ENCODE peak calls at places on chromosomes 7 and 10, in eight cellular contexts. One of them, this sample, is unnamed.

GRCh38 chr7:138077809-138078208 is 1.6 kb downstream of the AKR1D1 start:
- DNase-seq in fibroblast of lung: no peak
- DNase-seq in GM23248: no peak
- DNase-seq in SJSA1: no peak
- DNase-seq in naive thymus-derived CD4-positive, alpha-beta T cell: no peak
- DNase-seq in testis: no peak
- DNase-seq in hepatocyte: no peak
- DNase-seq in CD4-positive, CD25-positive, alpha-beta regulatory T cell: no peak
- DNase-seq in this sample: no peak

GRCh38 chr10:79159785-79160184 is 91.0 kb downstream of the ZMIZ1 start:
- DNase-seq in testis: peak; percentile 50
- DNase-seq in fibroblast of lung: peak; percentile 88
- DNase-seq in GM23248: peak; percentile 92
- DNase-seq in naive thymus-derived CD4-positive, alpha-beta T cell: no peak
- DNase-seq in hepatocyte: no peak
- DNase-seq in CD4-positive, CD25-positive, alpha-beta regulatory T cell: no peak
- DNase-seq in SJSA1: no peak
- DNase-seq in this sample: no peak

GRCh38 chr10:112082134-112082533 is 101.4 kb downstream of the GPAM start:
- DNase-seq in fibroblast of lung: no peak
- DNase-seq in GM23248: no peak
- DNase-seq in CD4-positive, CD25-positive, alpha-beta regulatory T cell: no peak
- DNase-seq in hepatocyte: peak; percentile 25
- DNase-seq in testis: peak; percentile 13
- DNase-seq in SJSA1: no peak
- DNase-seq in naive thymus-derived CD4-positive, alpha-beta T cell: no peak
- DNase-seq in this sample: no peak

GRCh38 chr10:56319386-56319785 is 41.7 kb downstream of the ZWINT start:
- DNase-seq in GM23248: no peak
- DNase-seq in hepatocyte: no peak
- DNase-seq in testis: no peak
- DNase-seq in fibroblast of lung: peak; percentile 56
- DNase-seq in naive thymus-derived CD4-positive, alpha-beta T cell: no peak
- DNase-seq in CD4-positive, CD25-positive, alpha-beta regulatory T cell: no peak
- DNase-seq in SJSA1: no peak
- DNase-seq in this sample: peak; percentile 16

GRCh38 chr7:82050134-82050533 is 280.3 kb upstream of the HGF start:
- DNase-seq in fibroblast of lung: peak; percentile 93
- DNase-seq in SJSA1: peak; percentile 54
- DNase-seq in naive thymus-derived CD4-positive, alpha-beta T cell: no peak
- DNase-seq in CD4-positive, CD25-positive, alpha-beta regulatory T cell: no peak
- DNase-seq in GM23248: peak; percentile 91
- DNase-seq in hepatocyte: peak; percentile 45
- DNase-seq in testis: no peak
- DNase-seq in this sample: peak; percentile 57

GRCh38 chr10:29998142-29998808 is 61.1 kb downstream of the JCAD start:
- DNase-seq in SJSA1: peak; percentile 79
- DNase-seq in GM23248: peak; percentile 85
- DNase-seq in CD4-positive, CD25-positive, alpha-beta regulatory T cell: peak; percentile 36
- DNase-seq in fibroblast of lung: peak; percentile 71
- DNase-seq in testis: peak; percentile 90
- DNase-seq in hepatocyte: peak; percentile 87
- DNase-seq in naive thymus-derived CD4-positive, alpha-beta T cell: peak; percentile 78
- DNase-seq in this sample: peak; percentile 63

GRCh38 chr10:52517017-52517416 is 202.9 kb downstream of the DKK1 start:
- DNase-seq in SJSA1: no peak
- DNase-seq in hepatocyte: no peak
- DNase-seq in fibroblast of lung: no peak
- DNase-seq in CD4-positive, CD25-positive, alpha-beta regulatory T cell: no peak
- DNase-seq in naive thymus-derived CD4-positive, alpha-beta T cell: no peak
- DNase-seq in testis: no peak
- DNase-seq in GM23248: peak; percentile 44
- DNase-seq in this sample: no peak

GRCh38 chr10:78846770-78847169 is 222.0 kb upstream of the ZMIZ1 start:
- DNase-seq in CD4-positive, CD25-positive, alpha-beta regulatory T cell: no peak
- DNase-seq in testis: no peak
- DNase-seq in GM23248: no peak
- DNase-seq in hepatocyte: no peak
- DNase-seq in fibroblast of lung: no peak
- DNase-seq in naive thymus-derived CD4-positive, alpha-beta T cell: no peak
- DNase-seq in SJSA1: no peak
- DNase-seq in this sample: no peak

GRCh38 chr7:29647020-29647654 is 83.5 kb downstream of the PRR15 start:
- DNase-seq in CD4-positive, CD25-positive, alpha-beta regulatory T cell: no peak
- DNase-seq in fibroblast of lung: peak; percentile 21
- DNase-seq in naive thymus-derived CD4-positive, alpha-beta T cell: no peak
- DNase-seq in SJSA1: no peak
- DNase-seq in GM23248: no peak
- DNase-seq in hepatocyte: no peak
- DNase-seq in testis: no peak
- DNase-seq in this sample: no peak

GRCh38 chr7:149564340-149565095 is 66.9 kb upstream of the ZNF746 start:
- DNase-seq in hepatocyte: no peak
- DNase-seq in GM23248: no peak
- DNase-seq in naive thymus-derived CD4-positive, alpha-beta T cell: no peak
- DNase-seq in SJSA1: no peak
- DNase-seq in fibroblast of lung: no peak
- DNase-seq in testis: peak; percentile 26
- DNase-seq in CD4-positive, CD25-positive, alpha-beta regulatory T cell: no peak
- DNase-seq in this sample: no peak

GRCh38 chr10:28467615-28468014 is 65.3 kb upstream of the WAC start:
- DNase-seq in GM23248: no peak
- DNase-seq in CD4-positive, CD25-positive, alpha-beta regulatory T cell: no peak
- DNase-seq in SJSA1: no peak
- DNase-seq in hepatocyte: no peak
- DNase-seq in fibroblast of lung: no peak
- DNase-seq in naive thymus-derived CD4-positive, alpha-beta T cell: no peak
- DNase-seq in testis: no peak
- DNase-seq in this sample: no peak

GRCh38 chr7:43196379-43196778 is 83.9 kb downstream of the HECW1 start:
- DNase-seq in testis: no peak
- DNase-seq in CD4-positive, CD25-positive, alpha-beta regulatory T cell: no peak
- DNase-seq in naive thymus-derived CD4-positive, alpha-beta T cell: no peak
- DNase-seq in GM23248: peak; percentile 70
- DNase-seq in hepatocyte: no peak
- DNase-seq in fibroblast of lung: peak; percentile 40
- DNase-seq in SJSA1: no peak
- DNase-seq in this sample: no peak

GRCh38 chr10:20954519-20954918 is 57.4 kb upstream of the NEBL start:
- DNase-seq in hepatocyte: peak; percentile 7
- DNase-seq in SJSA1: no peak
- DNase-seq in CD4-positive, CD25-positive, alpha-beta regulatory T cell: no peak
- DNase-seq in fibroblast of lung: no peak
- DNase-seq in GM23248: no peak
- DNase-seq in testis: no peak
- DNase-seq in naive thymus-derived CD4-positive, alpha-beta T cell: no peak
- DNase-seq in this sample: no peak

GRCh38 chr10:4033341-4033896 is 248.4 kb upstream of the KLF6 start:
- DNase-seq in testis: no peak
- DNase-seq in naive thymus-derived CD4-positive, alpha-beta T cell: no peak
- DNase-seq in CD4-positive, CD25-positive, alpha-beta regulatory T cell: no peak
- DNase-seq in GM23248: no peak
- DNase-seq in hepatocyte: no peak
- DNase-seq in fibroblast of lung: no peak
- DNase-seq in SJSA1: no peak
- DNase-seq in this sample: no peak

GRCh38 chr7:46146454-46147255 is 225.6 kb upstream of the IGFBP3 start:
- DNase-seq in GM23248: peak; percentile 96
- DNase-seq in CD4-positive, CD25-positive, alpha-beta regulatory T cell: no peak
- DNase-seq in hepatocyte: no peak
- DNase-seq in fibroblast of lung: peak; percentile 82
- DNase-seq in naive thymus-derived CD4-positive, alpha-beta T cell: no peak
- DNase-seq in SJSA1: peak; percentile 52
- DNase-seq in testis: no peak
- DNase-seq in this sample: no peak

DNA sequence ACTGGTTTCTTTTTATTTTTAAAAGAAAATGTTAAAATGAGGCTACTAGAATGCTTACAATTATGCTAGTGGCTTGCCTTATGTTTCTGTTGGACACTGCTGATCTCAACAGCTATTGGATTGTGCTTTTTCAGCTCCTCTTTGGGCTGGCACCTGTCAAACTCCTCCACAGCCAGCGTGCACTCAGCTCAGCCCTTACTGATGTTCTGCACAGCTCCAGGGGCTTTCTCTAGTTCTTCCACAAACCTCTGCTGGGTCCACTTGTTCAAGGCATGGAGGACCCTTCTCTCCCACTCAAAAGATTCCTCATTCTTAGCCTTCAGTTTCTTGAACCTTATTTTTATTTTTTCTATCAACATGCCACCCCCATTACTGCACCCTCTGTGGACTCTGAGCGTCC is 96.0 kb downstream of the VIPR2 start:
- DNase-seq in fibroblast of lung: no peak
- DNase-seq in GM23248: no peak
- DNase-seq in testis: no peak
- DNase-seq in hepatocyte: no peak
- DNase-seq in CD4-positive, CD25-positive, alpha-beta regulatory T cell: no peak
- DNase-seq in naive thymus-derived CD4-positive, alpha-beta T cell: no peak
- DNase-seq in SJSA1: no peak
- DNase-seq in this sample: no peak
- H3K27ac ChIP-seq in fibroblast of lung: no peak overlapping the region
- H3K27ac ChIP-seq in GM23248: no peak overlapping the region
- H3K27ac ChIP-seq in testis: no peak overlapping the region
- H3K27ac ChIP-seq in hepatocyte: no peak overlapping the region
- H3K27ac ChIP-seq in CD4-positive, CD25-positive, alpha-beta regulatory T cell: no peak overlapping the region
- H3K27ac ChIP-seq in naive thymus-derived CD4-positive, alpha-beta T cell: no peak overlapping the region
- H3K27ac ChIP-seq in SJSA1: no peak overlapping the region
- H3K27ac ChIP-seq in this sample: no peak overlapping the region

DNA sequence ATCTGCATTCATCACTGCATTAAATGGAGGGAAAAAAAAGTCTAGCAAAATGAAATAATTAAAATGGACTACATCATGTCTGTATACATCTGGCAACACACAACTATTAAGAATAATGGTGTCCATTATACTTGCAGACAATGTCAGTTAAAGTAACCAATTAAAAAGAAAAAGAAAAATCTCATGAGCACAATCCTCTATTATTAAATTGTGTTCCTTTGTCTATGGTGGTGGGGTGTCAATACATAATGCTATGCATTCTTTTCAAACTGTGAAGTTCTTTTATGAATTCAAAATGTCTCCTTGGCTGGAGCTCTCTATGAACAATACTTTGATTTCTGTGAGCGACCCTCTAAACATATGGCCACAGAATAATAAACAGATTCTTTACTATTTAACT is 63.5 kb downstream of the NRP1 start:
- DNase-seq in hepatocyte: no peak
- DNase-seq in fibroblast of lung: no peak
- DNase-seq in SJSA1: no peak
- DNase-seq in naive thymus-derived CD4-positive, alpha-beta T cell: no peak
- DNase-seq in GM23248: no peak
- DNase-seq in CD4-positive, CD25-positive, alpha-beta regulatory T cell: no peak
- DNase-seq in testis: no peak
- DNase-seq in this sample: no peak
- H3K27ac ChIP-seq in hepatocyte: no peak overlapping the region
- H3K27ac ChIP-seq in fibroblast of lung: no peak overlapping the region
- H3K27ac ChIP-seq in SJSA1: peak overlapping the region; percentile 41
- H3K27ac ChIP-seq in naive thymus-derived CD4-positive, alpha-beta T cell: no peak overlapping the region
- H3K27ac ChIP-seq in GM23248: peak overlapping the region; percentile 99
- H3K27ac ChIP-seq in CD4-positive, CD25-positive, alpha-beta regulatory T cell: no peak overlapping the region
- H3K27ac ChIP-seq in testis: no peak overlapping the region
- H3K27ac ChIP-seq in this sample: no peak overlapping the region

GRCh38 chr7:100676501-100677306 is 3.2 kb downstream of the GNB2 start:
- DNase-seq in SJSA1: no peak
- DNase-seq in fibroblast of lung: no peak
- DNase-seq in hepatocyte: no peak
- DNase-seq in testis: no peak
- DNase-seq in CD4-positive, CD25-positive, alpha-beta regulatory T cell: no peak
- DNase-seq in naive thymus-derived CD4-positive, alpha-beta T cell: no peak
- DNase-seq in GM23248: no peak
- DNase-seq in this sample: no peak

GRCh38 chr7:100673942-100674431 is 447 bp downstream of the GNB2 start:
- DNase-seq in naive thymus-derived CD4-positive, alpha-beta T cell: peak; percentile 34
- DNase-seq in testis: peak; percentile 67
- DNase-seq in hepatocyte: peak; percentile 43
- DNase-seq in SJSA1: peak; percentile 50
- DNase-seq in CD4-positive, CD25-positive, alpha-beta regulatory T cell: peak; percentile 41
- DNase-seq in GM23248: peak; percentile 60
- DNase-seq in fibroblast of lung: no peak
- DNase-seq in this sample: no peak

GRCh38 chr7:100675581-100676350 is 2.2 kb downstream of the GNB2 start:
- DNase-seq in hepatocyte: peak; percentile 79
- DNase-seq in naive thymus-derived CD4-positive, alpha-beta T cell: peak; percentile 86
- DNase-seq in testis: peak; percentile 91
- DNase-seq in CD4-positive, CD25-positive, alpha-beta regulatory T cell: peak; percentile 96
- DNase-seq in SJSA1: peak; percentile 78
- DNase-seq in fibroblast of lung: peak; percentile 71
- DNase-seq in GM23248: peak; percentile 73
- DNase-seq in this sample: peak; percentile 63

GRCh38 chr7:100673302-100673941 is at the start of gene GNB2:
- DNase-seq in hepatocyte: peak; percentile 99
- DNase-seq in fibroblast of lung: peak; percentile 99
- DNase-seq in naive thymus-derived CD4-positive, alpha-beta T cell: peak; percentile 97
- DNase-seq in CD4-positive, CD25-positive, alpha-beta regulatory T cell: peak; percentile 95
- DNase-seq in SJSA1: peak; percentile 99
- DNase-seq in testis: peak; percentile 99
- DNase-seq in GM23248: peak; percentile 98
- DNase-seq in this sample: peak; percentile 98

DNA sequence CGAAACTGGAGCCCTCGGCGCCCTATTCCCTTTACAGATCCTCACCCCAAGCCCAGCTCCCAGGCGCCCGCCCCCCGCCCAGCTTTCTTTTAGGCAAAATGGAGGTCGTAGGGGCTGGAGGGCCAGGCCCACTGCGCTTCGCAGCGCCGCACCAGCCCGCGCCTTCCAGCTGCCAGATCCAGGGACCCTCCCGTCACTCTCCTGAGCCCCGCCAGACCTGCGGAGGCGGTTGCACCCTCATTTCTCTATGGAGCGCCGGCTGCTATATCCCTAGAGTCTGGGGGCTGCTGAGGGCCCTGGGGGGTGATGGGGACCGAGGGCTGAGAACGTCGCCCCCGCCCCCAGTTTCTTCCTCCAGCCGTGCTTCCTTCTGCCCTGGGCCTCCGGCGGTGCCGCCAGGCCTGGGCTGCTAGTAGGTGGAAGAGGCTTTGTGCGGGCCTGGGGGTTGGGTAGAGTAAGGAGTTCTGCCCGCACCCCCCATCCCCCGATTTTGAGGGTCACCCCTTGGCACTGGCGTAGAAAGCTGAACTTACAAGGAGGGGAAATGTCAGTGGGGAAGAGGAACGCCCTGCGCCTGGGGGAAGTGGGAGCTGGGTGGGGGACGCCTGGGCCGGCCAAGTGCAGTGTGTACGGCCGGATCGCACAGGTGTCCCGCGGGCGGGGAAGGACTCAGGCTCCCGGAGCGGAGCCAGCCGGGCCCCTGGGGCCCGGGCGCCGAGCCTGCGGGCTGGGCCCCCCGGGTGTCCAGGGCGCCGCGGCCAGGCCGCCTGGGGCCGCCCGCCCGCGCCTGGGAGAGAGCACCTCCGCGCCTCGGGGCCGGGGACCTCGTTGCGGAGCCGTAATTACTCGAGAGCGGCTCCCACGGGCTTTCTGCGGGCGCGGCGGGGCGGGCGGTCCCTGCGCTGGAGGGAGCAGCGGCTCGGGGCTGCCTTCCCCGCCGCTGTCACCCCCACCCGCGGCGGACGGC is 1.2 kb downstream of the GNB2 start:
- DNase-seq in hepatocyte: peak; percentile 60
- DNase-seq in SJSA1: peak; percentile 46
- DNase-seq in fibroblast of lung: no peak
- DNase-seq in testis: no peak
- DNase-seq in CD4-positive, CD25-positive, alpha-beta regulatory T cell: no peak
- DNase-seq in naive thymus-derived CD4-positive, alpha-beta T cell: peak; percentile 48
- DNase-seq in GM23248: peak; percentile 61
- DNase-seq in this sample: no peak
- H3K27ac ChIP-seq in hepatocyte: peak overlapping the region; percentile 90
- H3K27ac ChIP-seq in SJSA1: no peak overlapping the region
- H3K27ac ChIP-seq in fibroblast of lung: peak overlapping the region; percentile 92
- H3K27ac ChIP-seq in testis: peak overlapping the region; percentile 98
- H3K27ac ChIP-seq in CD4-positive, CD25-positive, alpha-beta regulatory T cell: peak overlapping the region; percentile 94
- H3K27ac ChIP-seq in naive thymus-derived CD4-positive, alpha-beta T cell: peak overlapping the region; percentile 98
- H3K27ac ChIP-seq in GM23248: peak overlapping the region; percentile 92
- H3K27ac ChIP-seq in this sample: peak overlapping the region; percentile 92

GRCh38 chr7:106872763-106873162 is 7.7 kb downstream of the PIK3CG start:
- DNase-seq in testis: no peak
- DNase-seq in CD4-positive, CD25-positive, alpha-beta regulatory T cell: no peak
- DNase-seq in SJSA1: no peak
- DNase-seq in hepatocyte: no peak
- DNase-seq in GM23248: no peak
- DNase-seq in naive thymus-derived CD4-positive, alpha-beta T cell: no peak
- DNase-seq in fibroblast of lung: no peak
- DNase-seq in this sample: no peak
- H3K27ac ChIP-seq in testis: no peak overlapping the region
- H3K27ac ChIP-seq in CD4-positive, CD25-positive, alpha-beta regulatory T cell: no peak overlapping the region
- H3K27ac ChIP-seq in SJSA1: no peak overlapping the region
- H3K27ac ChIP-seq in hepatocyte: no peak overlapping the region
- H3K27ac ChIP-seq in GM23248: no peak overlapping the region
- H3K27ac ChIP-seq in naive thymus-derived CD4-positive, alpha-beta T cell: no peak overlapping the region
- H3K27ac ChIP-seq in fibroblast of lung: no peak overlapping the region
- H3K27ac ChIP-seq in this sample: no peak overlapping the region